ENCODE peak calls at places on chromosomes 4 and X, in six cellular contexts. P, B, I, X, H and S are unnamed samples.

GRCh38 chr4:140249351-140249750 is 95.4 kb upstream of the MAML3 start:
- DNase-seq in B (no peak), I (no peak), H (no peak), P (peak; percentile 18), X (peak; percentile 57), S (no peak)

GRCh38 chr4:37816719-37817118 is 9.8 kb upstream of the PGM2 start:
- DNase-seq in H (no peak), B (no peak), X (no peak), I (no peak), P (no peak), S (no peak)

GRCh38 chrX:10900585-10901289 is 210.4 kb upstream of the HCCS start:
- DNase-seq in P (no peak), H (no peak), X (peak; percentile 58), I (no peak), B (no peak), S (peak; percentile 28)

GRCh38 chr4:28686618-28687017 is 1826.0 kb downstream of the STIM2 start:
- DNase-seq in I (no peak), P (peak; percentile 24), H (no peak), X (peak; percentile 38), B (peak; percentile 11), S (peak; percentile 47)

GRCh38 chrX:16695079-16695676 is 17.3 kb downstream of the CTPS2 start:
- DNase-seq in I (peak; percentile 69), X (peak; percentile 65), P (peak; percentile 54), B (peak; percentile 18), H (peak; percentile 66), S (peak; percentile 14)

GRCh38 chr4:2416564-2417195 is 1.8 kb downstream of the ZFYVE28 start:
- DNase-seq in H (no peak), X (no peak), B (peak; percentile 51), I (no peak), P (no peak), S (no peak)

GRCh38 chr4:93983133-93983532 is 154.6 kb downstream of the ATOH1 start:
- DNase-seq in B (no peak), H (no peak), X (no peak), P (peak; percentile 49), I (no peak), S (no peak)

GRCh38 chr4:4388418-4388817 is 1.5 kb downstream of the NSG1 start:
- DNase-seq in X (no peak), P (peak; percentile 33), H (no peak), B (no peak), I (no peak), S (no peak)

GRCh38 chrX:134572816-134573682 is 85.2 kb downstream of the PLAC1 start:
- DNase-seq in X (peak; percentile 48), H (no peak), P (no peak), I (no peak), B (no peak), S (peak; percentile 84)

GRCh38 chrX:68692651-68693050 is 45.2 kb downstream of the STARD8 start:
- DNase-seq in X (peak; percentile 53), B (no peak), H (no peak), P (no peak), I (no peak), S (no peak)

DNA sequence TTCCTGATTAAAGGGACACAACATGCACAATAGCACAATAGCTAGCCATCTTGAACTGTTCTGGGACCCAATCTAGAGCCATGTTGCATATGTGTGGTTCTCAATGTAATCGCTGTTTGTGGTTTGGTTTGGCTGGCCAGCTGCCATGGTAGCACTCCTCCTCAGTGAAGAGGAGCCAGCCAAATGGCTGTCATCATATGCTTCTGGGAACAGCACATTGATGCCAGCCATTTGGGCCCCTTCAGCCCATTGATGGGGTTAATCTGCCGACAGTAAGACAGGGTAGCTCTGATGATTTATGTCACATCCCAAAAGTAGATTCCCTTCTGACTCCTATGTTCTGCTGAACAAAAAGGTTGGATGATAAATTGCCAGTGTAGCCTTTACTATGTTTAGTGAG is 48.5 kb downstream of the AWAT2 start:
- DNase-seq in X (no peak), B (peak; percentile 20), I (no peak), P (no peak), H (no peak), S (no peak)
- TF ChIP-seq CTCF in X (no peak), B (no peak), I (no peak), P (no peak), H (no peak), S (no peak)

DNA sequence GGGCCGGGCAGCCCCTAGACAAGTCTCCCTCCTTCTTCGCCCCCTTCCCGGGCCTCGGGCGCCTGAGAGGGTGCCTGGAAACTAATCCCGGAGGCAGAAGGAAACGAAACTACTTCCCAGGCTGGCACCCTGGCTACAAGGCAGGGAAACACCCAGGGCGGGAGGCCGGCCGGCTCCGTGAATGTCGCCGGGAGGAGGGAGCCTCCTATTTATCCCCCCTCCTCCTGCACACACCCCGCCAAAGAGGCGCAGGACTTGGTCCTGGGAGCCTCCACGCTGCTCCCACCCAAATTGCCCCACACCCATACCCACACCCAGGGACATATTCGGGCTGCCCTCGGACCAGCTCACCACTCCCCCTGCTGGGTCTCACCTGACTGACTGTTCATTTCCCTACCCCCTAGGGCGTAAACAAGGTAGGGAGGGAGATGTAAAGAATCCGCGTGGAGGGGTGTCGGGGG is at the start of gene BTC:
- DNase-seq in B (peak; percentile 18), X (no peak), H (no peak), P (no peak), I (peak; percentile 21), S (peak; percentile 54)
- H3K4me1 ChIP-seq in B (peaks cover 8% of the 10 kb centered on the region), X (no peaks in the 10 kb centered on the region), H (no peaks in the 10 kb centered on the region), P (no peaks in the 10 kb centered on the region), I (peaks cover 3% of the 10 kb centered on the region), S (no peaks in the 10 kb centered on the region)

GRCh38 chr4:153476829-153477574 is 10.8 kb downstream of the TMEM131L start:
- DNase-seq in H (no peak), I (no peak), X (no peak), B (no peak), P (no peak), S (peak; percentile 71)
- H3K27ac ChIP-seq in H (no peak overlapping the region), I (no peak overlapping the region), X (no peak overlapping the region), B (no peak overlapping the region), P (peak overlapping the region; percentile 22), S (peak overlapping the region; percentile 20)

DNA sequence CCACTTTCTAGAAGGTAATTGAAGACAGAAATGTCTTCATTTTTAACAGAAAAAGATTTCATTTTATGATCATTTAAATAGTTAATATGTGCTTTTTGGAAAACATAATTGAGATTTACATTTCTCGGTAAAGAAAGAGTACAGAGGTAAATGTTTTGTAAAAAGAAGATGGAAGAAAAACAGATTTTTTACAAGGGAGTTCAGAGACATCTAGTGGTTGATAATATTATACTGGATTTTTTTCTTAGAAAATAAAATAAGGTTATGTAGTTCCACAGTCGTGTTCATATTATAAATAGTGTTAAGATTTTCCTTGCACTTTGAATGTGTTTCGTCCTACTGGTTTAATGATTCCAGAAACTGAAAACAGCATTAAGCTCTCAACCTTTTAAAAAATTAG is 60.6 kb downstream of the SMARCA1 start:
- DNase-seq in X (no peak), B (no peak), P (no peak), H (no peak), I (no peak), S (no peak)
- TF ChIP-seq CTCF in X (no peak), B (no peak), P (peak; percentile 51), H (no peak), I (no peak), S (peak; percentile 24)

DNA sequence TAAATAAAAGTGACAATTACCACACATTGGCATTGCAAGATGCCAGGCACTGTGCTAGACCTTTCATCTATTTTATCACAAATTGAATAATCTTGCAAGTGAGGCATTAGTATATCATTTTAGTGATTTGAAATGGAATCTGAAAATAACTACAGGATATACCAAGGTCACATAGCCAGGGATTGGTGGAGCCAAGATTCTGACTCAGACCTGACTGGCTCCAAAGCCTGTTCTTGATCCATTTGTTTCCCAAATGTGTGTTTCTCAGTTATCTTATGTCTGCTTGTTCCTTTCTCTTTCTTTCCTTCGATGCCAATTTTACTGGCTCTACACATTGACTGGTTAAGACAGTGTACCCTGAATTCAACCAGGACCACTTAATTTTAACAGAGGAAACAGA is 275.8 kb upstream of the GATB start:
- DNase-seq in I (no peak), X (peak; percentile 47), H (no peak), B (no peak), P (no peak), S (no peak)
- H3K4me1 ChIP-seq in I (no peaks in the 10 kb centered on the region), X (peaks cover 17% of the 10 kb centered on the region), H (no peaks in the 10 kb centered on the region), B (peaks cover 17% of the 10 kb centered on the region), P (no peaks in the 10 kb centered on the region), S (no peaks in the 10 kb centered on the region)

DNA sequence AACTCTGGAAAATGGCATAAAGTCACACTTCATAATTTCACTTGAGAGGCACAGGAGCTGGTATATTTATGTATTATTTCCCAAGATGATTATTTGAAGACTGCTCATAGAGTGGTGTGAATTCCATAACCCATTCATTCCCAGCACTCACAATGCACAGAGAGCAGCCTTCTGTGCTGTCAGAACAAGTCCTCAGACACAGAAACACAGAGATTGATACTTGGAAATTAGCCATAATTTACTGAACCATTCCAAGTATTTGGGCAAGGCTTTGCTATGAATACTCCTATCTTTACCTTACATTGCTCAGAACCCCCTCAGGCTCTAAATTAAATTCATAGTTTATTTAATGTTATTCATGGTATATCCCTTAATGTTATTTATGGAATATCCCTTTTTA is 53.6 kb downstream of the PABPC4L start:
- DNase-seq in P (no peak), I (no peak), B (no peak), X (no peak), H (no peak), S (peak; percentile 86)
- H3K27ac ChIP-seq in P (no peak overlapping the region), I (no peak overlapping the region), B (no peak overlapping the region), X (no peak overlapping the region), H (no peak overlapping the region), S (peak overlapping the region; percentile 86)

GRCh38 chrX:112844250-112844649 is 3.6 kb upstream of the AMOT start:
- DNase-seq in X (peak; percentile 50), B (no peak), P (no peak), H (no peak), I (no peak), S (no peak)

GRCh38 chrX:112849010-112849409 is 8.4 kb upstream of the AMOT start:
- DNase-seq in X (peak; percentile 44), H (no peak), P (peak; percentile 29), B (no peak), I (no peak), S (no peak)

GRCh38 chrX:112841820-112842157 is 1.2 kb upstream of the AMOT start:
- DNase-seq in H (no peak), I (no peak), B (no peak), X (no peak), P (no peak), S (no peak)

GRCh38 chrX:112846787-112847186 is 6.2 kb upstream of the AMOT start:
- DNase-seq in I (no peak), X (no peak), P (no peak), B (no peak), H (no peak), S (no peak)

GRCh38 chrX:112846114-112846513 is 5.5 kb upstream of the AMOT start:
- DNase-seq in I (peak; percentile 26), B (peak; percentile 25), H (no peak), P (no peak), X (peak; percentile 6), S (no peak)
- TF ChIP-seq CTCF in I (no peak), B (no peak), H (no peak), P (no peak), X (no peak), S (no peak)

GRCh38 chr4:143185253-143186107 is 763 bp downstream of the USP38 start:
- DNase-seq in P (peak; percentile 46), H (no peak), X (peak; percentile 8), B (no peak), I (peak; percentile 45), S (peak; percentile 35)
- H3K4me1 ChIP-seq in P (peaks cover 39% of the 10 kb centered on the region), H (no peaks in the 10 kb centered on the region), X (no peaks in the 10 kb centered on the region), B (peaks cover 48% of the 10 kb centered on the region), I (no peaks in the 10 kb centered on the region), S (peaks cover 19% of the 10 kb centered on the region)